ENCODE peak calls at places on chromosome X, in four cellular contexts. Z, T, W and Q are unnamed samples. For H3K27me3, the result is how much of the 10 kb centered on the place peaks cover.

GRCh38 chrX:101417981-101418841 is 10.2 kb downstream of the HNRNPH2 start:
- DNase-seq in W (peak), T (peak), Z (peak), Q (no peak)

GRCh38 chrX:44733931-44734330 is 109.9 kb upstream of the DUSP21 start:
- DNase-seq in T (no peak), W (no peak), Z (no peak), Q (no peak)

GRCh38 chrX:37455381-37455780 is 106.2 kb downstream of the PRRG1 start:
- DNase-seq in T (no peak), Z (no peak), W (no peak), Q (no peak)

GRCh38 chrX:39896951-39897740 is 200.6 kb downstream of the BCOR start:
- DNase-seq in W (peak), T (no peak), Z (peak), Q (no peak)

GRCh38 chrX:118519411-118520205 is 24.0 kb downstream of the DOCK11 start:
- DNase-seq in Z (no peak), W (no peak), T (no peak), Q (no peak)

GRCh38 chrX:3166670-3167455 is 125.6 kb downstream of the ARSF start:
- DNase-seq in Z (no peak), W (no peak), T (no peak), Q (no peak)

GRCh38 chrX:19541931-19542330 is 26.6 kb upstream of the MAP3K15 start:
- DNase-seq in W (no peak), T (no peak), Z (no peak), Q (no peak)

GRCh38 chrX:151753313-151754041 is 18.9 kb downstream of the CNGA2 start:
- DNase-seq in W (peak), T (peak), Z (peak), Q (no peak)

GRCh38 chrX:13966071-13966850 is 63.4 kb downstream of the GEMIN8 start:
- DNase-seq in T (no peak), Z (peak), W (no peak), Q (no peak)

GRCh38 chrX:87873988-87874500 is 356.4 kb downstream of the KLHL4 start:
- DNase-seq in T (no peak), W (no peak), Z (no peak), Q (no peak)

GRCh38 chrX:19658030-19658429 is 142.7 kb upstream of the MAP3K15 start:
- DNase-seq in T (no peak), W (no peak), Z (no peak), Q (no peak)

GRCh38 chrX:122113896-122114295 is 1066.5 kb downstream of the GLUD2 start:
- DNase-seq in T (no peak), W (no peak), Z (no peak), Q (no peak)

GRCh38 chrX:112834016-112834855 is 6.4 kb downstream of the AMOT start:
- DNase-seq in T (no peak), W (no peak), Z (no peak), Q (no peak)

GRCh38 chrX:49103637-49104036 is 19.9 kb downstream of the GPKOW start:
- DNase-seq in W (no peak), T (no peak), Z (no peak), Q (no peak)

GRCh38 chrX:49102221-49102620 is 21.3 kb downstream of the GPKOW start:
- DNase-seq in T (no peak), W (no peak), Z (no peak), Q (no peak)

GRCh38 chrX:49101629-49101984 is 21.9 kb upstream of the WDR45 start:
- DNase-seq in T (no peak), W (no peak), Z (no peak), Q (no peak)

GRCh38 chrX:49096419-49096818 is 16.7 kb upstream of the WDR45 start:
- DNase-seq in W (no peak), Z (no peak), T (no peak), Q (no peak)

GRCh38 chrX:49100704-49101628 is 21.3 kb upstream of the WDR45 start:
- DNase-seq in W (peak), T (peak), Z (peak), Q (peak)
- H3K27ac ChIP-seq in W (peak), T (peak), Z (peak), Q (peak)

DNA sequence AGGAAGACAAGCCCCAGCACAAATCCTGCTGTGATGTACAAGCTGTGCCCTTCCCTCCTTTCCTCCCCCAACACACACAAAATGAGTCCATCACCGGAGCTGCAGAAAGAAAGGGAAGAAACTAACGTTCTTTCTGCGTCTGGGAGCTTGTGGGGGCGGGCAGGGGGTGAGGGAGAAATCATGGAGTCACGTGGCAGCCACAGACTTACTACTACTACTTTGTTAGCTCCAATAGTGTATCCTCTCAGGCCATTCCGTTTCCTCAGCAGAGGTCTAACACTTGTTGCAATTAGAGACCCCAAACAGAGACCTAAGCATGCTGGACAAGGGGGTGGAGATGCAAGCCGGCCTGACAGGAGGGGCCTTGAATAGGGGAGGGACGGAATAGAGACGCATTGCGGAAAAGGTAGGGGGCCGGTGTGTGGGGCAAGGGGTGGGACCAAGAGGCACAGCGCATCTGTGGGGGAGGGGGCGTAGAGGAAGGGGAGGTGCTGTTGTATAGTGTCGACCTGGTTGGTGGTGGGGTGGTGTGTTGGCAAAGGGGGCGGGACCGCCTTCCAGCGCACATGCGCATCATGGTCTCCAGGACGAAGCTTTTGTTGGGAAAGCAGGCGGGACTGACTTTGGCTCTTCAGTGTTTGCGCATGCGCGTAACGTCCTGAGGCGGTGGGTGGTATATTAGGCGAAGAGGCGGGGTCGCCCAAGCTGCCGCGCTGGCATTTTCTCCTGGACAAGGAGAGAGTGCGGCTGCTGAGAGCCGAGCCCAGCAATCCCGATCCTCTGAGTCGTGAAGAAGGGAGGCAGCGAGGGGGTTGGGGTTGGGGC is at the start of gene MAGED1:
- DNase-seq in W (peak), Z (peak), T (peak), Q (peak)
- TF ChIP-seq CTCF in W (no peak), Z (no peak), T (no peak), Q (no peak)

GRCh38 chrX:130418066-130418465 is 16.3 kb downstream of the RBMX2 start:
- DNase-seq in W (no peak), Z (no peak), T (no peak), Q (no peak)

GRCh38 chrX:130413415-130413814 is 11.6 kb downstream of the RBMX2 start:
- DNase-seq in Z (peak), T (no peak), W (no peak), Q (no peak)

GRCh38 chrX:130414800-130415199 is 13.0 kb downstream of the RBMX2 start:
- DNase-seq in T (no peak), W (no peak), Z (no peak), Q (no peak)

GRCh38 chrX:130416785-130417184 is 15.0 kb downstream of the RBMX2 start:
- DNase-seq in Z (no peak), W (no peak), T (no peak), Q (no peak)

DNA sequence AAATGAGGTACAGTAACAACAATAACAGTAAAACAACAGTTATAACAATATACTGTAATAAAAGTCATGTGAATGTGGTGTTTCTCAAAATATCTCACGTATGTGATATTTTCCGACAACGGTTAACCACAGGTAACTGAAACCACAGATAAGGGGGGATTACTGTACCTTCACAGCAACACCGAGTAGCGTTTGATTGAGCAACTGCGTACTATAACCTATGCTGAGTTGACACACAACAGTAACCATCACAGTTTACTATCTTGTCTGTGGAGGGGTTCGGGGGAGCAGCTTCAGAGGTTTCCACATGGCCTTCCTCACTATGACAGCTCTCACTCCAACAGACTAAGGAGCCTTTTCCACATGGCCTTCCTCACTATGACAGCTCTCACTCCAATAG is 13.4 kb downstream of the RBMX2 start:
- DNase-seq in T (no peak), Z (no peak), W (no peak), Q (no peak)
- H3K27me3 ChIP-seq in T (under half), Z (under half), W (under half), Q (under half)

GRCh38 chrX:47649781-47650163 is 591 bp downstream of the ELK1 start:
- DNase-seq in Z (no peak), T (no peak), W (no peak), Q (no peak)
- H3K27ac ChIP-seq in Z (peak), T (peak), W (no peak), Q (no peak)

GRCh38 chrX:12741416-12741815 is 49.8 kb upstream of the PRPS2 start:
- DNase-seq in W (no peak), Z (no peak), T (no peak), Q (no peak)
- TF ChIP-seq CTCF in W (no peak), Z (no peak), T (no peak), Q (no peak)

GRCh38 chrX:33605997-33606396 is 394.6 kb upstream of the DMD start:
- DNase-seq in T (no peak), W (no peak), Z (no peak), Q (no peak)
- H3K27me3 ChIP-seq in T (under half), W (under half), Z (under half), Q (under half)

DNA sequence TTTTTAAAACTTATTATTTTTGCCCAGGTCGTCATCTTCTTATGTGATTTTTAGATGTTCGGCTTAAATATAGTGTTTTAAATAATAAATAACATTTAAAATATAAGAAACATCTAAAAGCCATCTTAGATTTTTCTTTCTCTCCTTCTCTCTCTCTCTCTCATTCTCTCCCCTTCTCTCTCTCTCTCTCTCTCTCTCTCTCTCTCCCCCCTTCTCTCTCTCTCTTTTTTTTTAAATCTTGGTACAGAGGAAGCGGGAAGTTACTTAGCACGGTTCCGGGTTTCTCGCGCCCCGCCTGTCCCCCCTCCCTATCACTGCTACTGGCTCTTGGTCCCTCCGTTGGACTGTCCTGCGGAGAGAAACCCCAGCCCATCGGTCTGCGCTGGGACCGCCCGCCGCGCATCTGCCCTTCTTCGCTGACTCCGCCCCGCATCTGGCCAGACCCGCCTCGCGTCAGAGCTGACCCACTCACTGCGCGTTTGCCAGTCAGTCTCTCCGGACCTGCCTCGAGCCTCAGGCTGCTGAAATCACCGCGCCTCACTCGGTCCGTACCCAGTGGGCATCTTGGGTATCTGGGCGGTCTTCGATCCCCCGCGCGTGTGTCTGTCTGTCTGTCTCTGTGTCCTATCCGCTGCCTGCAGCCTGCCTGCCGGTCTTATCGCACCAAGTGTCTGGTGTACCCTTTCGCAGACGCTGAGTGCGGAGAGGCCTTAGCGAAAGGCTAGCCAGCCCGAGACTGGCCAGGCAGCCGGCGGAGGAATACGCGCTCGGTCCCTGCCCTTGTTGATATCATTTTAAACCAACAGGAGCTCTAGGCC is at the start of gene PABPC5:
- DNase-seq in W (peak), T (peak), Z (peak), Q (no peak)
- H3K27ac ChIP-seq in W (no peak), T (peak), Z (peak), Q (no peak)